ENCODE peak calls at places on chromosomes 6 and 20, in four cellular contexts. One of them, this sample, is unnamed.

GRCh38 chr6:36743538-36744441 is 46.2 kb downstream of the RAB44 start:
- DNase-seq in mesenchymal stem cell: no peak
- DNase-seq in H1: no peak
- DNase-seq in neuronal stem cell: no peak
- DNase-seq in this sample: no peak

GRCh38 chr6:159134701-159135364 is 34.4 kb upstream of the FNDC1 start:
- DNase-seq in mesenchymal stem cell: peak; percentile 58
- DNase-seq in H1: peak; percentile 64
- DNase-seq in neuronal stem cell: peak; percentile 54
- DNase-seq in this sample: peak; percentile 82

GRCh38 chr20:47352332-47353223 is 3.9 kb downstream of the ZMYND8 start:
- DNase-seq in mesenchymal stem cell: no peak
- DNase-seq in H1: no peak
- DNase-seq in neuronal stem cell: no peak
- DNase-seq in this sample: no peak

GRCh38 chr20:40245829-40246228 is 443.2 kb downstream of the MAFB start:
- DNase-seq in mesenchymal stem cell: no peak
- DNase-seq in H1: no peak
- DNase-seq in neuronal stem cell: no peak
- DNase-seq in this sample: no peak

GRCh38 chr6:167569879-167570278 is 245.0 kb downstream of the TTLL2 start:
- DNase-seq in mesenchymal stem cell: no peak
- DNase-seq in H1: no peak
- DNase-seq in neuronal stem cell: no peak
- DNase-seq in this sample: no peak

GRCh38 chr20:32562495-32562911 is 22.6 kb downstream of the NOL4L start:
- DNase-seq in mesenchymal stem cell: no peak
- DNase-seq in H1: no peak
- DNase-seq in neuronal stem cell: no peak
- DNase-seq in this sample: no peak

GRCh38 chr6:25950297-25950696 is 12.3 kb upstream of the TRIM38 start:
- DNase-seq in mesenchymal stem cell: no peak
- DNase-seq in H1: no peak
- DNase-seq in neuronal stem cell: no peak
- DNase-seq in this sample: no peak

GRCh38 chr20:32404017-32404416 is 45.9 kb downstream of the ASXL1 start:
- DNase-seq in mesenchymal stem cell: no peak
- DNase-seq in H1: no peak
- DNase-seq in neuronal stem cell: no peak
- DNase-seq in this sample: no peak

GRCh38 chr6:170402318-170403040 is 95.9 kb downstream of the FAM120B start:
- DNase-seq in mesenchymal stem cell: peak; percentile 21
- DNase-seq in H1: no peak
- DNase-seq in neuronal stem cell: no peak
- DNase-seq in this sample: no peak

GRCh38 chr6:165751486-165751885 is 88.4 kb upstream of the PDE10A start:
- DNase-seq in mesenchymal stem cell: no peak
- DNase-seq in H1: no peak
- DNase-seq in neuronal stem cell: no peak
- DNase-seq in this sample: no peak

GRCh38 chr6:43383021-43383667 is 13.7 kb upstream of the ZNF318 start:
- DNase-seq in mesenchymal stem cell: no peak
- DNase-seq in H1: no peak
- DNase-seq in neuronal stem cell: no peak
- DNase-seq in this sample: no peak

DNA sequence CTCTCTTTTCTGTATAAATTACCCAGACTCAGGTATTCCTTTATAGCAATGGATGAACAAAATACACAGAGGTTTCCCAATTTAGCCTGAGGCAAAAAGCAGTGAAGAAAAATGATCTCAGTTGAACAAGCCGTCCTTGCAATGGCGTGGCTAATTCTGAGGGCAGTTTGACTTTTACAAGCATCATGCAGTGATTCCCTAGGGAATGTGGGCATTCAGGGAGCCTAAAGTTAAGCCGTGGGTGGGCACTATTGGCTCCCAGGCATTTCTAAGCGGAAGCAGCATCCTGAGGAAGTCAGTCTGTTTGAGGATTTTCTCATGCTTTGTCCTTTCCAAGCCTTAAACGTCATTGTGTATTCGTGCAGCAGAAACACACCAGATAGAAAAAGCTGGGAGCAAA is 133.9 kb downstream of the MYLK4 start:
- DNase-seq in mesenchymal stem cell: no peak
- DNase-seq in H1: no peak
- DNase-seq in neuronal stem cell: no peak
- DNase-seq in this sample: no peak
- H3K14ac ChIP-seq in mesenchymal stem cell: no peak overlapping the region
- H3K14ac ChIP-seq in H1: no peak overlapping the region
- H3K14ac ChIP-seq in neuronal stem cell: no peak overlapping the region
- H3K14ac ChIP-seq in this sample: no peak overlapping the region

DNA sequence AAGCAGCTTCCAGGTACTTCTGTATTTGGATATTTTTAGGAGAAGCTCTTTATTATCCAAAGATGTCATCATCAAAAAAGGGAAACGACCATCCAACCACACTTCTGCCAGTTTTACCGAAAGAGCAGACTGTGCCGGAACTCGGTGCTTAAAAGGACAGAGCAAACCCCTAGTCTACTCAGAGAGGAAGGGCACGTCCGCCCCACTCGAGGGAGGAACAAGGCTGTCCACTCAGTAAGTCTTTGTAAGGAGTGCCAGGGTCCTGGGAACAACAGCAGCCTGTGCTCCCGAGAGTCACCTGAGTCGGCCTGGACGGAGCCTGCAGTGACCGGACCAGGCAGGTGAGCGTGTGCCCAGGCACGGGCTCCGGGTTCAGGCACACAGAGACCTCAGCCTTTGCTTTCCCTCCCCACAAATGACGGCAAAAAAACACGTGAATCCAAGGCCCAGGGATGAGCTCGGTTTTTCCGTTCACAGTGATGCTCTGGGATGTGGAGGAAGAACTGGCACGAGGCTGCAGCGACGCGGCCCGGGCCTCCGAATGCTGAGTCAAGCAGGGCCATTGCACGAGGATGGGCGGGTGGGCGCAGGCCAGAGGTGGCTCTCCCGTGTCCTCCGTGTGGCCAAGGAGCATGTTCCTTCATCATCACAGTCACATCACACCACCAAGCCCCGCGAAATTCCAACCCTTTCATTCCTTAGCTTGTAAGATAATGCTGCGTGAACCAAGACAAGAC is 17.4 kb upstream of the SLCO4A1 start:
- DNase-seq in mesenchymal stem cell: no peak
- DNase-seq in H1: no peak
- DNase-seq in neuronal stem cell: no peak
- DNase-seq in this sample: no peak
- H3K14ac ChIP-seq in mesenchymal stem cell: no peak overlapping the region
- H3K14ac ChIP-seq in H1: no peak overlapping the region
- H3K14ac ChIP-seq in neuronal stem cell: no peak overlapping the region
- H3K14ac ChIP-seq in this sample: no peak overlapping the region

DNA sequence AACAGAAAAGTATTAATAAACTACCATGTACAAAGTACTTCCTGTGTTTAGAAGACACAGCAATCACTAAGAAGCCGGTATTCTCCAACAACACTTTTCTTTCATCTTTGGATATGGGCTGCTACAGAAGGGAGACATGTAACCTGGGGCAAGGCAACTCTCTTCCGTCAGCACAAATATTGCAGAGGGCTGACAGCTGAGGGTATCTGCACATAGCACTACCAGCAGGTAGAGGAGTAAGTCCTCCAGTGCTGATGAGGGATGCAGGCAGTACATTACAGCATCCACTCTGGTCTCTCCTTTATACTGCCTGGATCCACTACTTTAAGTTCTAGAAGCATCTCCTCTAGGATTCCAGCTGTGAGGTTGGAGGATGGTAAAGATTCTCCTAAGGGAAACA is 110.5 kb upstream of the ADGRF1 start:
- DNase-seq in mesenchymal stem cell: peak; percentile 23
- DNase-seq in H1: no peak
- DNase-seq in neuronal stem cell: no peak
- DNase-seq in this sample: no peak
- H3K14ac ChIP-seq in mesenchymal stem cell: no peak overlapping the region
- H3K14ac ChIP-seq in H1: no peak overlapping the region
- H3K14ac ChIP-seq in neuronal stem cell: no peak overlapping the region
- H3K14ac ChIP-seq in this sample: no peak overlapping the region

DNA sequence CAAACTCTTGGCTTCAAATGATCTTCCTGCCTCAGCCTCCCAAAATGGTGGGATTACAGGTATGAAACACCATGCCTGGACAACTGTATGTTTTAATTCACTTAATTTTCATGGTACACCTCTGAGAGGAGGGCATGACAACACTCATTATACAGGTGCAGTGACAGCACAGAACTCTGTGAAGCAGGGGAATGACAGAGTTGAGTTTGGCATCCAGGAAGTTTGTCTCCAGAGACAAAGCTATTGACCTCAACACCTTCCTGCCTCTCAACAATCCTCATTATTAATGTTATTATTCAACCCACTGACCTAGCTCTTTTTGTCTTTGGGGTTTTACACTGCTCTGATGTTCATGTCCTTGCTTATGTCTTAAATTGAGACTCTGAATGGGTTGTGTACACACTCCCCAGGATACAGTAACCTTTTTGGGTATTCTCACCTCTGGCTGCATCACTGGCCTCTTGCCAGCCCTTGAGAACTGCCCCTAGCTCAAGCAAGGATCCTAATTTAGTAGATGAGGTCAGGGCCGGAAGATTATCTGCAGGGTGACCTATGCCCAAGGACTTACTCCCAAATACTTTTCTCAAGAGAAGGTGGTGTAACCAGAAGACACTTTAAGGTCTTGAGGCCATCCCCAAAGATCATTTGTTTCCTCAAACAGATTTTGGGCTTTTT is 13.1 kb upstream of the IER3 start:
- DNase-seq in mesenchymal stem cell: no peak
- DNase-seq in H1: no peak
- DNase-seq in neuronal stem cell: no peak
- DNase-seq in this sample: no peak
- H3K14ac ChIP-seq in mesenchymal stem cell: peak overlapping the region; percentile 76
- H3K14ac ChIP-seq in H1: no peak overlapping the region
- H3K14ac ChIP-seq in neuronal stem cell: no peak overlapping the region
- H3K14ac ChIP-seq in this sample: no peak overlapping the region

GRCh38 chr6:110036408-110037302 is 58.5 kb downstream of the GPR6 start:
- DNase-seq in mesenchymal stem cell: no peak
- DNase-seq in H1: no peak
- DNase-seq in neuronal stem cell: no peak
- DNase-seq in this sample: no peak
- H3K14ac ChIP-seq in mesenchymal stem cell: no peak overlapping the region
- H3K14ac ChIP-seq in H1: no peak overlapping the region
- H3K14ac ChIP-seq in neuronal stem cell: no peak overlapping the region
- H3K14ac ChIP-seq in this sample: no peak overlapping the region

DNA sequence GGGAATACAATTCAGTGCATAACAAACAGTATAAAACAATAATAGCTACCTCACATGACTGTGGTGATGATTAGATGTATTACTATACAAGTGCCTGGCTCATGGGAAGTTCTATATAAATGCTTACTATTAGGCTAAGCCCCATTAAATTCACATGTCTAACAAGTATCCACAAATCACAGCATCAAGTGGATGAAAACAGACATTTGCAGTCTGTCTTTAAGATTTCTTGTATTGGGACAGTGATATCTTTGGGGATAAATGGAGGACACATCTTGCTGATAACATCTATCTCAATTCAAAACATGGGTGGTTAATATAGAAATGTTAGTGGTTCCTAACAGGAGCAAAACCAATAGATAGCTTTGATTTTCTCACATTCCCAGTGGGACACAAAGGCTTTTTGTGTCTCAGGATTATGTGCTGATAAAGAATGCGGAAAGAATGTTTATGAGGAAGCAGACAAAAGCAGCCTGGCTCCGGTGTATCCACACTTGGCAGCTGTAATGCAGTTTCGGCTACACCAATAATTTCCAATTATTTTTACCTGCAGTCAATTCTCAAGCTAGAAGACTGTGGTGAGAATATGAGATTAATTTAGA is 29.3 kb downstream of the PTPRK start:
- DNase-seq in mesenchymal stem cell: no peak
- DNase-seq in H1: no peak
- DNase-seq in neuronal stem cell: peak; percentile 55
- DNase-seq in this sample: no peak
- H3K14ac ChIP-seq in mesenchymal stem cell: no peak overlapping the region
- H3K14ac ChIP-seq in H1: no peak overlapping the region
- H3K14ac ChIP-seq in neuronal stem cell: no peak overlapping the region
- H3K14ac ChIP-seq in this sample: no peak overlapping the region

DNA sequence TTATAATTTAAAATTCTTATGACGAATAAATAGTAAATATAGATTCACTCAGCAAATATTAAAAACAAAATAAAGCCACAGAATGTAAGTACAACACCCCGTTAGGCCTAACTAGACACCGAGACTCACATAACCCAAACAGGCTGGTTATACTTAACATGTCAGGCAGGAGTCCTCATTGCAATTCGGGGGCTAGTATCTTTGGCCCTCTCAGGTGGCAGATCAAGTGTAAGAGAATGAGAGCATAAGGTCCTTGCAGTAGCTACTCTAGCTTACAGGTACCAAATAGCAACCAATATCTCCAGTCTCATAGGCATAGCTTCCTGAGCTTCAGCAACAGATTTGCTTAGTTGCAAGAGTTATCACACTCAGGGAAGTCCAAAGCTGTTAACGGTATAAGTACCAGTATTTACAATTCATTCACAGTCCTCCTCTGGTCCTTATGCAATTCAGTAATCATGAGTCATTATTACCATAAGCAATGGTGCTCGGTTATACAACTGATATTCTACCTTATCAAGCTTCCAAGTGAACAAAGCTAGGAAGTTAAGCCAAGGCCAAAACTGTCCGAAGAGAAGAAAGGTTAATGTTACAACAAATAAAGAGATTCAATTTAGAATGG is 20.1 kb downstream of the REV3L start:
- DNase-seq in mesenchymal stem cell: peak; percentile 87
- DNase-seq in H1: no peak
- DNase-seq in neuronal stem cell: no peak
- DNase-seq in this sample: no peak
- H3K14ac ChIP-seq in mesenchymal stem cell: no peak overlapping the region
- H3K14ac ChIP-seq in H1: no peak overlapping the region
- H3K14ac ChIP-seq in neuronal stem cell: no peak overlapping the region
- H3K14ac ChIP-seq in this sample: no peak overlapping the region

GRCh38 chr20:53873249-53873642 is 197.1 kb downstream of the BCAS1 start:
- DNase-seq in mesenchymal stem cell: no peak
- DNase-seq in H1: no peak
- DNase-seq in neuronal stem cell: no peak
- DNase-seq in this sample: no peak

GRCh38 chr20:53871541-53871940 is 198.9 kb downstream of the BCAS1 start:
- DNase-seq in mesenchymal stem cell: no peak
- DNase-seq in H1: no peak
- DNase-seq in neuronal stem cell: no peak
- DNase-seq in this sample: no peak

GRCh38 chr20:53874104-53874503 is 196.3 kb downstream of the BCAS1 start:
- DNase-seq in mesenchymal stem cell: no peak
- DNase-seq in H1: no peak
- DNase-seq in neuronal stem cell: no peak
- DNase-seq in this sample: no peak

GRCh38 chr20:53872081-53872541 is 198.3 kb downstream of the BCAS1 start:
- DNase-seq in mesenchymal stem cell: no peak
- DNase-seq in H1: no peak
- DNase-seq in neuronal stem cell: no peak
- DNase-seq in this sample: no peak

GRCh38 chr20:53872561-53873248 is 197.7 kb downstream of the BCAS1 start:
- DNase-seq in mesenchymal stem cell: no peak
- DNase-seq in H1: no peak
- DNase-seq in neuronal stem cell: no peak
- DNase-seq in this sample: no peak
- H3K14ac ChIP-seq in mesenchymal stem cell: no peak overlapping the region
- H3K14ac ChIP-seq in H1: no peak overlapping the region
- H3K14ac ChIP-seq in neuronal stem cell: no peak overlapping the region
- H3K14ac ChIP-seq in this sample: no peak overlapping the region

This sample was measured in H9.